ENCODE peak calls at places on chromosome 7, in eight cellular contexts. One of them, this sample, is unnamed. For H3K4me1 and H3K9me3, the result is how much of the 10 kb centered on the place peaks cover.

GRCh38 chr7:115038158-115038557 is 116.3 kb downstream of the MDFIC start:
- DNase-seq in mammary epithelial cell: no peak
- DNase-seq in IMR-90: no peak
- DNase-seq in left ventricle myocardium inferior: no peak
- DNase-seq in Peyer's patch: no peak
- DNase-seq in spleen: no peak
- DNase-seq in uterus: no peak
- DNase-seq in heart left ventricle: no peak
- DNase-seq in this sample: no peak

GRCh38 chr7:130838738-130839137 is 104.7 kb upstream of the KLF14 start:
- DNase-seq in spleen: no peak
- DNase-seq in heart left ventricle: no peak
- DNase-seq in uterus: no peak
- DNase-seq in Peyer's patch: no peak
- DNase-seq in IMR-90: peak
- DNase-seq in left ventricle myocardium inferior: no peak
- DNase-seq in mammary epithelial cell: peak
- DNase-seq in this sample: no peak

GRCh38 chr7:134834689-134835462 is 55.4 kb downstream of the CALD1 start:
- DNase-seq in spleen: no peak
- DNase-seq in heart left ventricle: peak
- DNase-seq in left ventricle myocardium inferior: no peak
- DNase-seq in IMR-90: peak
- DNase-seq in mammary epithelial cell: no peak
- DNase-seq in uterus: no peak
- DNase-seq in Peyer's patch: no peak
- DNase-seq in this sample: no peak

GRCh38 chr7:29449569-29450260 is 113.9 kb upstream of the PRR15 start:
- DNase-seq in uterus: no peak
- DNase-seq in mammary epithelial cell: no peak
- DNase-seq in IMR-90: no peak
- DNase-seq in Peyer's patch: no peak
- DNase-seq in left ventricle myocardium inferior: no peak
- DNase-seq in spleen: no peak
- DNase-seq in heart left ventricle: no peak
- DNase-seq in this sample: no peak

GRCh38 chr7:112854169-112854568 is 64.0 kb upstream of the TMEM168 start:
- DNase-seq in mammary epithelial cell: no peak
- DNase-seq in Peyer's patch: no peak
- DNase-seq in spleen: no peak
- DNase-seq in heart left ventricle: no peak
- DNase-seq in uterus: no peak
- DNase-seq in left ventricle myocardium inferior: no peak
- DNase-seq in IMR-90: no peak
- DNase-seq in this sample: no peak

GRCh38 chr7:8035647-8036518 is 67.3 kb downstream of the GLCCI1 start:
- DNase-seq in spleen: no peak
- DNase-seq in IMR-90: peak
- DNase-seq in left ventricle myocardium inferior: no peak
- DNase-seq in uterus: no peak
- DNase-seq in mammary epithelial cell: peak
- DNase-seq in heart left ventricle: no peak
- DNase-seq in Peyer's patch: no peak
- DNase-seq in this sample: no peak

GRCh38 chr7:43148161-43148731 is 35.8 kb downstream of the HECW1 start:
- DNase-seq in Peyer's patch: no peak
- DNase-seq in IMR-90: peak
- DNase-seq in heart left ventricle: no peak
- DNase-seq in left ventricle myocardium inferior: no peak
- DNase-seq in spleen: no peak
- DNase-seq in uterus: no peak
- DNase-seq in mammary epithelial cell: peak
- DNase-seq in this sample: no peak

GRCh38 chr7:117809958-117810357 is 63.3 kb downstream of the CTTNBP2 start:
- DNase-seq in heart left ventricle: no peak
- DNase-seq in spleen: no peak
- DNase-seq in left ventricle myocardium inferior: no peak
- DNase-seq in Peyer's patch: peak
- DNase-seq in mammary epithelial cell: no peak
- DNase-seq in IMR-90: peak
- DNase-seq in uterus: no peak
- DNase-seq in this sample: no peak

GRCh38 chr7:86788948-86789347 is 145.2 kb downstream of the GRM3 start:
- DNase-seq in spleen: no peak
- DNase-seq in IMR-90: no peak
- DNase-seq in heart left ventricle: no peak
- DNase-seq in Peyer's patch: no peak
- DNase-seq in uterus: no peak
- DNase-seq in left ventricle myocardium inferior: no peak
- DNase-seq in mammary epithelial cell: no peak
- DNase-seq in this sample: no peak

GRCh38 chr7:7408001-7408770 is 127.5 kb downstream of the COL28A1 start:
- DNase-seq in Peyer's patch: peak
- DNase-seq in IMR-90: no peak
- DNase-seq in uterus: no peak
- DNase-seq in heart left ventricle: no peak
- DNase-seq in left ventricle myocardium inferior: no peak
- DNase-seq in mammary epithelial cell: peak
- DNase-seq in spleen: no peak
- DNase-seq in this sample: peak

GRCh38 chr7:137820156-137820555 is 26.6 kb downstream of the DGKI start:
- DNase-seq in spleen: no peak
- DNase-seq in left ventricle myocardium inferior: no peak
- DNase-seq in uterus: no peak
- DNase-seq in mammary epithelial cell: no peak
- DNase-seq in Peyer's patch: no peak
- DNase-seq in heart left ventricle: no peak
- DNase-seq in IMR-90: no peak
- DNase-seq in this sample: no peak

DNA sequence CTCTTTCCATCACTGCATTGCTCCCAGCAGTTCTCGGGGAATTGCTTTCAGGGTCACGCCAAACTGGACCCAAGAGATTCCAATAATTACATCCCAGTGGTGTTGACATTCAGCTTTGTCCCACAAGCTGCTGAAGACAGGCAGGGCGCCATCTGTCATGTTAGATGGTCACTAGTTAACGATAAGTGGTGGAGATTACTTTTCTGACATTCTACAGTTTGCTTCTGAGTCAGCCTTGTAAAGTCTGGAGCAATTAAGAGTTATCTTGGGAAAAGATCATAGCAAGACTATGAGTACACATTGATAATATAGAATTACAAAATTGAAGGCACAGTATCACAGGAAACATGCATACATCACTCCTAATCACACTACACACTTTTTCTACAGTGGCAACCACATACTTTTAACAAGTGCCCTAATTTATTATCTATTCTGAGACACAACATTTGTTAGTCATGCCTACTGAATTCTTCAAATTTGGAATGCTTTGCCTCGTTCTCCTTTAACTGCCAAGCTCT is 41.9 kb downstream of the SEMA3C start:
- DNase-seq in left ventricle myocardium inferior: no peak
- DNase-seq in Peyer's patch: peak
- DNase-seq in mammary epithelial cell: peak
- DNase-seq in heart left ventricle: no peak
- DNase-seq in uterus: no peak
- DNase-seq in IMR-90: peak
- DNase-seq in spleen: no peak
- DNase-seq in this sample: peak
- TF ChIP-seq CTCF in left ventricle myocardium inferior: no peak
- TF ChIP-seq CTCF in Peyer's patch: no peak
- TF ChIP-seq CTCF in mammary epithelial cell: no peak
- TF ChIP-seq CTCF in heart left ventricle: no peak
- TF ChIP-seq CTCF in uterus: no peak
- TF ChIP-seq CTCF in IMR-90: no peak
- TF ChIP-seq CTCF in spleen: no peak
- TF ChIP-seq CTCF in this sample: no peak

GRCh38 chr7:38373155-38373554 is 99.7 kb upstream of the TARP start:
- DNase-seq in mammary epithelial cell: no peak
- DNase-seq in spleen: no peak
- DNase-seq in uterus: no peak
- DNase-seq in IMR-90: no peak
- DNase-seq in heart left ventricle: no peak
- DNase-seq in Peyer's patch: no peak
- DNase-seq in left ventricle myocardium inferior: no peak
- DNase-seq in this sample: no peak

GRCh38 chr7:38369816-38370493 is 96.5 kb upstream of the TARP start:
- DNase-seq in Peyer's patch: peak
- DNase-seq in uterus: peak
- DNase-seq in IMR-90: peak
- DNase-seq in spleen: peak
- DNase-seq in mammary epithelial cell: peak
- DNase-seq in heart left ventricle: peak
- DNase-seq in left ventricle myocardium inferior: peak
- DNase-seq in this sample: peak

GRCh38 chr7:38368191-38368605 is 94.8 kb upstream of the TARP start:
- DNase-seq in uterus: no peak
- DNase-seq in mammary epithelial cell: peak
- DNase-seq in Peyer's patch: peak
- DNase-seq in left ventricle myocardium inferior: peak
- DNase-seq in spleen: peak
- DNase-seq in heart left ventricle: peak
- DNase-seq in IMR-90: peak
- DNase-seq in this sample: peak

DNA sequence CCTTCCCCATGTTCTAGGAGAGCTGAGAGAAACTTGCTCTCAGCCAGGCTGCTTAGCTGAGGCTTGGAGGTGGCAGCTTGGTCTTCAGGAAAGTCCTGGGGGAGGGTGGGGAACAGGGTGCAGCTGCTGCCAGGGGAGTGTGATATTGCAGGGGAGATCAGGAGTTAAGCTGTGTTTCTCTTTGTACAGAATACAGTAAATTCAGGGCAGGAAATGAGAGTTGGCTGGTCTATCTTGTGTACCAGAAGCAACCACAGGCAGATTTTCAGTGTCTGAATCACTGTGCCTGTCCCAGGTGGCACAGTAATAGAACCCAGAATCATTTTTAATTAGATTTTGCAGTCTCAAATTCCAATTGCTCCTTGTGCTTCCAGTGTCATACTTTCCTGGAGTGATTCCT is 93.9 kb upstream of the TARP start:
- DNase-seq in uterus: no peak
- DNase-seq in mammary epithelial cell: no peak
- DNase-seq in Peyer's patch: no peak
- DNase-seq in left ventricle myocardium inferior: no peak
- DNase-seq in heart left ventricle: no peak
- DNase-seq in IMR-90: no peak
- DNase-seq in spleen: no peak
- DNase-seq in this sample: no peak
- H3K4me1 ChIP-seq in uterus: under half
- H3K4me1 ChIP-seq in mammary epithelial cell: under half
- H3K4me1 ChIP-seq in Peyer's patch: under half
- H3K4me1 ChIP-seq in left ventricle myocardium inferior: under half
- H3K4me1 ChIP-seq in heart left ventricle: under half
- H3K4me1 ChIP-seq in IMR-90: under half
- H3K4me1 ChIP-seq in spleen: half or more
- H3K4me1 ChIP-seq in this sample: under half

GRCh38 chr7:157543791-157544190 is 207.0 kb downstream of the DNAJB6 start:
- DNase-seq in heart left ventricle: no peak
- DNase-seq in uterus: no peak
- DNase-seq in IMR-90: no peak
- DNase-seq in Peyer's patch: no peak
- DNase-seq in spleen: peak
- DNase-seq in mammary epithelial cell: no peak
- DNase-seq in left ventricle myocardium inferior: no peak
- DNase-seq in this sample: peak

GRCh38 chr7:157544226-157544625 is 207.4 kb downstream of the DNAJB6 start:
- DNase-seq in mammary epithelial cell: no peak
- DNase-seq in IMR-90: no peak
- DNase-seq in uterus: no peak
- DNase-seq in left ventricle myocardium inferior: no peak
- DNase-seq in heart left ventricle: no peak
- DNase-seq in Peyer's patch: no peak
- DNase-seq in spleen: peak
- DNase-seq in this sample: peak

GRCh38 chr7:157544980-157545680 is 208.3 kb downstream of the DNAJB6 start:
- DNase-seq in heart left ventricle: no peak
- DNase-seq in spleen: peak
- DNase-seq in uterus: no peak
- DNase-seq in left ventricle myocardium inferior: no peak
- DNase-seq in Peyer's patch: peak
- DNase-seq in mammary epithelial cell: no peak
- DNase-seq in IMR-90: no peak
- DNase-seq in this sample: no peak

GRCh38 chr7:157547102-157547501 is 210.3 kb downstream of the DNAJB6 start:
- DNase-seq in left ventricle myocardium inferior: no peak
- DNase-seq in mammary epithelial cell: no peak
- DNase-seq in heart left ventricle: no peak
- DNase-seq in Peyer's patch: peak
- DNase-seq in uterus: no peak
- DNase-seq in spleen: peak
- DNase-seq in IMR-90: no peak
- DNase-seq in this sample: no peak

DNA sequence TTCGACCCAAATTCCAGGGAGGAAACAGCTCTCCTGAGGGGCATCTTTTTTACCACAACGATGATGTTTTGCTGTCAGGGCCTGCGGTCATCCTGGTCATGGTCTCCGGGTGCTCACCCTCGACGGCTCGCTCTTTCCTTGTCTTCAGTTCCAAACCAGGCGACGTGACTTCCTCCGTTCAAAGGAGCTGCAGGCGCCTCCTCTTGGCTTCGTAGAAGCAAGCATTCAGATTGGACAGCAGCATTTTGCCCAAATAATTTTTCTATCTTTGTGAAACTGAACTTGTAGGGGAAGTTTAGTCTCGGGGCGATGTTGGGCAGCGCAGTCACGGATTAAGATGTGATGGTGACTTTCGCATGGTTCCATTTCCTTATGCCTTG is 208.9 kb downstream of the DNAJB6 start:
- DNase-seq in left ventricle myocardium inferior: no peak
- DNase-seq in mammary epithelial cell: no peak
- DNase-seq in heart left ventricle: no peak
- DNase-seq in uterus: no peak
- DNase-seq in spleen: peak
- DNase-seq in IMR-90: no peak
- DNase-seq in Peyer's patch: peak
- DNase-seq in this sample: peak
- H3K9me3 ChIP-seq in left ventricle myocardium inferior: under half
- H3K9me3 ChIP-seq in mammary epithelial cell: under half
- H3K9me3 ChIP-seq in heart left ventricle: under half
- H3K9me3 ChIP-seq in uterus: under half
- H3K9me3 ChIP-seq in spleen: under half
- H3K9me3 ChIP-seq in IMR-90: half or more
- H3K9me3 ChIP-seq in Peyer's patch: under half
- H3K9me3 ChIP-seq in this sample: under half

DNA sequence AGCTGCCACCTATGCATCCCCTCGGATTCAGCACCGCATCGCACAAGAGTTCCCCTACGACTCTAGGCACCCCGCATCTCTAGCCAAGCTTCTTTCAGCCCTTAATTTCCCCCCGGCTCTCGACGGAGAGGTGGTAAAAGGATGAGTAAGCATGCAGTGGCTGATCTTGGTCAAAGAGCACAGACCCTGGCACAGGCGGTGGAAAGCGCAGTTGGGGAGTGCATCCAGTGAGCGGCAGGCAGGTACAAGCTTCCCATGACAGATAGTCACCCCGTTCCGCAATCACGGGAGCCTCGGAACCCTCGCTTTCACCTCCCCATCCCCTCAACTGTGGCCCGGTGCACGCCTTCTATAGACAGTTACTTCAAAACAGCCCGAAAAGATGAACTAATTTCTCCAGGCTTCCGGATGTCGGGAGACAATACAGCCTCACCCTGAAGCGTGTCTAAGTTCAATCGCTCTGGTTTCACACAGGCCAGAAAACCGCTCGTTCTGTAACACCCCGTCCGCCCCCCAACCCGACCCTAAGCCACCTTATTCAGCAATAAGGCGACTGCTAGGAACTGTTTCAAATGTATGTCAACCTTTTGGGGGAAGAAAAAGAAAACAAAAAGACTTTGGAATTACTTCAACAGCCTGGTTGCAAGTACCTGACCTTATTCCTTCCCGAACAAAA is 1.5 kb downstream of the RHEB start:
- DNase-seq in uterus: peak
- DNase-seq in heart left ventricle: peak
- DNase-seq in left ventricle myocardium inferior: peak
- DNase-seq in spleen: peak
- DNase-seq in mammary epithelial cell: peak
- DNase-seq in IMR-90: peak
- DNase-seq in Peyer's patch: peak
- DNase-seq in this sample: peak
- TF ChIP-seq CTCF in uterus: no peak
- TF ChIP-seq CTCF in heart left ventricle: peak
- TF ChIP-seq CTCF in left ventricle myocardium inferior: no peak
- TF ChIP-seq CTCF in spleen: no peak
- TF ChIP-seq CTCF in mammary epithelial cell: peak
- TF ChIP-seq CTCF in IMR-90: peak
- TF ChIP-seq CTCF in Peyer's patch: no peak
- TF ChIP-seq CTCF in this sample: no peak